ENCODE peak calls at places on chromosome 15, in ten cellular contexts. B is esophagus squamous epithelium, K is WTC11, J is Peyer's patch, W is psoas muscle, T is Calu3, I is HFF-Myc, Q is left ventricle myocardium inferior, U is B cell, P is endothelial cell. V is an unnamed sample.

GRCh38 chr15:31469801-31470545 is 143.3 kb downstream of the KLF13 start:
- DNase-seq in B (no peak), K (no peak), J (no peak), W (no peak), T (no peak), I (no peak), Q (no peak), U (no peak), P (no peak), V (no peak)

GRCh38 chr15:33801954-33802353 is 166.3 kb upstream of the CHRM5 start:
- DNase-seq in B (no peak), K (no peak), J (no peak), W (no peak), T (no peak), I (no peak), Q (no peak), U (no peak), P (no peak), V (no peak)

GRCh38 chr15:42085721-42086120 is 8.6 kb downstream of the PLA2G4D start:
- DNase-seq in B (no peak), K (no peak), J (no peak), W (no peak), T (no peak), I (no peak), Q (no peak), U (no peak), P (no peak), V (no peak)

GRCh38 chr15:99708563-99708962 is 24.7 kb downstream of the LYSMD4 start:
- DNase-seq in B (no peak), K (no peak), J (no peak), W (peak), T (peak), I (peak), Q (peak), U (no peak), P (no peak), V (no peak)

GRCh38 chr15:82105458-82106205 is 59.8 kb upstream of the MEX3B start:
- DNase-seq in B (no peak), K (peak), J (no peak), W (no peak), T (peak), I (no peak), Q (no peak), U (no peak), P (no peak), V (no peak)

GRCh38 chr15:89648106-89649012 is 6.9 kb downstream of the KIF7 start:
- DNase-seq in B (no peak), K (no peak), J (no peak), W (no peak), T (no peak), I (no peak), Q (no peak), U (no peak), P (no peak), V (no peak)

GRCh38 chr15:89362203-89363101 is 27.8 kb upstream of the POLG start:
- DNase-seq in B (no peak), K (no peak), J (no peak), W (no peak), T (no peak), I (no peak), Q (no peak), U (no peak), P (no peak), V (no peak)

GRCh38 chr15:33154366-33155166 is 39.9 kb downstream of the FMN1 start:
- DNase-seq in B (no peak), K (no peak), J (no peak), W (peak), T (no peak), I (no peak), Q (peak), U (no peak), P (no peak), V (no peak)

GRCh38 chr15:99454941-99455795 is 110.6 kb upstream of the MEF2A start:
- DNase-seq in B (no peak), K (no peak), J (peak), W (peak), T (peak), I (peak), Q (peak), U (no peak), P (no peak), V (peak)

GRCh38 chr15:100997442-100997841 is 78.3 kb downstream of the LRRK1 start:
- DNase-seq in B (no peak), K (no peak), J (no peak), W (no peak), T (no peak), I (peak), Q (no peak), U (no peak), P (no peak), V (no peak)

GRCh38 chr15:72890043-72890442 is 106.5 kb upstream of the ADPGK start:
- DNase-seq in B (no peak), K (no peak), J (no peak), W (no peak), T (no peak), I (no peak), Q (no peak), U (no peak), P (no peak), V (no peak)

GRCh38 chr15:37788767-37789391 is 145.6 kb upstream of the TMCO5A start:
- DNase-seq in B (no peak), K (no peak), J (no peak), W (no peak), T (no peak), I (no peak), Q (no peak), U (no peak), P (no peak), V (no peak)

GRCh38 chr15:88644741-88645140 is 5.9 kb downstream of the ISG20 start:
- DNase-seq in B (no peak), K (no peak), J (no peak), W (no peak), T (no peak), I (no peak), Q (no peak), U (no peak), P (no peak), V (no peak)

GRCh38 chr15:59993950-59994401 is 10.1 kb upstream of the FOXB1 start:
- DNase-seq in B (no peak), K (peak), J (no peak), W (no peak), T (peak), I (no peak), Q (no peak), U (no peak), P (peak), V (no peak)
- TF ChIP-seq CTCF in B (no peak), K (peak), J (no peak), W (no peak), T (peak), I (peak), Q (no peak), U (no peak), P (peak), V (no peak)

DNA sequence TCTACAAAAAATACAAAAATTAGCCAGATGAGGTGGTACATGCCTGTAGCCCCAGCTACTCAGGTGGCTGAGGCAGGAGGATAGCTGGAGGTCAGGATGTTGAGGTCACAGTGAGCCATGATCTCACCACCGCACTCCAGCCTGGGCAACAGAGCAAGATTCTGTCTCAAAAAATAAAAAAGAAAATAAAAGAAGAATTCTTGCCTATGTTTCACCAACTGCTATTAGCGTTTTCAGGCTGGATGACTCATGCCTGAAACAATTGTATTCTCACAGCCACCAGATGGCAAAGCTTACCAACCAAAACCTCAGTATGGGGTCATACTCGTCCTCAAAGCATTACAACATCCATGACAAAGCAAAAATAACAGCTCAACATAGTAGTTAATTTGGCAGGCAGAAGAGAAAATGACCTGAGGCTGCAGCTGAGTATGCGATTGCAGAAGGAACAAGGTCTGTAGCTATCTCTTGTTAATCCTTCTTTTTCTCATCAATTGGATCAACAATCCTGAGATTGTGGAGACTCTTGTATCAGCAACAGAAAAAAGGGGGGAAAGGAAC is 52.2 kb downstream of the TP53BP1 start:
- DNase-seq in B (no peak), K (no peak), J (no peak), W (no peak), T (peak), I (peak), Q (no peak), U (no peak), P (no peak), V (no peak)
- TF ChIP-seq CTCF in B (peak), K (no peak), J (peak), W (peak), T (no peak), I (peak), Q (peak), U (no peak), P (no peak), V (no peak)

GRCh38 chr15:39801641-39802309 is 19.1 kb upstream of the FSIP1 start:
- DNase-seq in B (no peak), K (peak), J (no peak), W (no peak), T (peak), I (no peak), Q (no peak), U (no peak), P (peak), V (no peak)
- TF ChIP-seq CTCF in B (peak), K (peak), J (peak), W (peak), T (no peak), I (peak), Q (peak), U (peak), P (peak), V (no peak)

DNA sequence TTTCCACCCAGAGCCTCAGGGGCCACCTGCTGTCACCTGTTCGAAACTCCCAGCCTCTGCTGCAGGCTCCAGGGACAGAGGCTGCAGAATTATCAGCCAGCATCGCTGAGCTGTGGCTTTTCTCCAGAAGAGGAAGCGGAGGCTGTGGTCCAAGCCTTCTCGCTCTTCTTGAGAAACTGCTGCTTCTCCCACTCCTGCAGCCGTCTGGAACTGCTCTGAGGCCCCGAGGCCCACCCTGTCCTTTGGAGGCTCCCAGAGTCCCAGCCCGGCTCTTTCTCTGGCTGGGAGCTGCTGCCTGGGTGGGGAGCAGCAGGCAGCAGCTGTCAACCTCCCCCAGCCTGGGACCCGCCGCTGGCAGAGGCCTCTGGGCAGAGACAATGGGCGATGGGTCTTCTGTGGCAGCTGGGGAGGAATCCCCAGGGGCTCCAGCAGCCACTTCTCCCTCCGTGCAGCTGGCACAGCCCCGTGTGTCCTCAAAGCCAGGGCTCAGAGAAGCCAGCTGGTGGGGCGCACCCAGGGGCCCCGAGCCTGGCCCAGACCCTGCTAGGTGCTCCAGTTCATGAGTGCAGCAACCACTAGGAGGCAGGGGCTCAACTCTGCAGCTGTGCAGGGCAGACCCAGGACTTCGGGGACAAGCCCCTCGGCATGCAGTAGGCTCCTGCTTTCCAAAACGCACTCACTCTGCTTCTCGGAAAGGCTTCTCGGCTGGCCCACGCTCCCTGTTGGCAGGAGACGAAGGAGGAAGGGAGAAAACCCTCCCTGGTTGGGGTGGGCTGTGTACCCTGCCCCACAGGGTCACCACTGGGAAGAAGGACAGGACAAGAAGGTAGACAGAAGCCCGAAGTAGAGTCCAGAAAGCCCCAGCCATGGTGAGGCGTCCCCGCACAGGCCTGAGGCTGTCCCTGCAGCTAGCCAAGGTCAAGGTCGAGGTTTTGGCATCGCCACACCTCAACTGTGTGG is 49.9 kb upstream of the FURIN start:
- DNase-seq in B (no peak), K (peak), J (peak), W (no peak), T (no peak), I (no peak), Q (peak), U (peak), P (no peak), V (peak)
- TF ChIP-seq CTCF in B (no peak), K (no peak), J (no peak), W (no peak), T (no peak), I (peak), Q (peak), U (peak), P (peak), V (peak)

DNA sequence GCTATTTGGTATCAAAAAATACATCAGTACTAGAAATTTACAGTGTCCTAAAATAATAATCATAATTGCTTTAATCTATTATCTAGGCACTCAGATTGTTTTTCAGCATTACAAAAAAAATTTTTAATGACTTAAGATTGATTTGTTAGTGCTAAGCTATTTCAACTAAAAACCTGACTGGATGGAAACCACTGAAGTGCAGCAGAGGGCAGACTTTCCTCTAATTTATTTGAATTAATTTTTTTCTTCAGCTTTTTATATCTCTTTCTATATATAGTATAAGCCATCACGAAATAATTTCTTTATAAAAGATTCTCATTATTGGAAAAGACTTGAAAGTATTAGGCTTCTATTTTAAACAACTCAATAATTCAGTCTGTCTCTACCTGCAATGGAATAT is 131.4 kb downstream of the IQCH start:
- DNase-seq in B (no peak), K (no peak), J (no peak), W (no peak), T (no peak), I (no peak), Q (no peak), U (no peak), P (no peak), V (no peak)
- TF ChIP-seq CTCF in B (no peak), K (no peak), J (no peak), W (no peak), T (no peak), I (no peak), Q (no peak), U (no peak), P (no peak), V (no peak)

GRCh38 chr15:24971772-24972171 is 17.0 kb downstream of the SNRPN start:
- DNase-seq in B (no peak), K (no peak), J (no peak), W (no peak), T (no peak), I (no peak), Q (no peak), U (no peak), P (no peak), V (no peak)

GRCh38 chr15:24971052-24971451 is 16.3 kb downstream of the SNRPN start:
- DNase-seq in B (no peak), K (no peak), J (no peak), W (no peak), T (no peak), I (no peak), Q (no peak), U (no peak), P (no peak), V (no peak)

GRCh38 chr15:24977686-24978085 is 22.9 kb downstream of the SNRPN start:
- DNase-seq in B (no peak), K (no peak), J (no peak), W (no peak), T (no peak), I (no peak), Q (no peak), U (no peak), P (no peak), V (no peak)

DNA sequence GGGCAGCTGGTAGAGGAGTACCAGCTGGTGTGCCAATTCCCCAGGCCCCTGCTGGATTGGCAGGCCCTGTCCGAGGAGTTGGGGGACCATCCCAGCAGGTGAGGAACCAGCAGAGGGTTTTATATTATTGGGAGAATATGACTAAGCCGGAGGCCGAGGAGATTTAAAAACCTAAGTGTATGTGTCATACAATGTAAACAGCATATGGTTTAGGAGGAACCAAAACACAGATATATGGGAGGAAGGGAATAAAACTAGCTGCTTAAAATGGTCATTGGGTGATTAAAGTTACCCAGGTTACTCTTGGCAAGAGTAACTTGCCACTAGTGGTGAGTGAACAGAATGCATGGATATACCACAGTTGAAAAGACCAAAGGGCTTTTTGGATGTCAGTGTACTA is 22.1 kb downstream of the SNRPN start:
- DNase-seq in B (no peak), K (no peak), J (no peak), W (no peak), T (no peak), I (no peak), Q (no peak), U (no peak), P (no peak), V (no peak)
- TF ChIP-seq CTCF in B (no peak), K (no peak), J (no peak), W (no peak), T (no peak), I (no peak), Q (no peak), U (no peak), P (peak), V (no peak)

GRCh38 chr15:26866298-26867198 is at the start of gene GABRA5:
- DNase-seq in B (no peak), K (peak), J (no peak), W (no peak), T (no peak), I (no peak), Q (no peak), U (no peak), P (peak), V (no peak)
- TF ChIP-seq CTCF in B (no peak), K (no peak), J (no peak), W (no peak), T (no peak), I (peak), Q (peak), U (no peak), P (no peak), V (no peak)

V was measured in natural killer cell.